ENCODE peak calls at places on chromosomes 4 and X, in ten cellular contexts. D is transverse colon, Z is K562, W is BJ, N is fibroblast of lung, J is cardiac fibroblast, P is hepatocyte, C is left ventricle myocardium inferior, X is epithelial cell of esophagus, O is breast epithelium. U is an unnamed sample.

GRCh38 chr4:1685604-1686150 is 1.6 kb upstream of the FAM53A start:
- DNase-seq in D (no peak), Z (no peak), W (no peak), N (no peak), J (no peak), P (no peak), C (no peak), X (no peak), O (no peak), U (no peak)

GRCh38 chr4:37719021-37719420 is 32.8 kb upstream of the RELL1 start:
- DNase-seq in D (no peak), Z (no peak), W (no peak), N (no peak), J (no peak), P (no peak), C (no peak), X (peak), O (no peak), U (no peak)

GRCh38 chr4:128384091-128384520 is 96.5 kb upstream of the PGRMC2 start:
- DNase-seq in D (no peak), Z (no peak), W (peak), N (peak), J (peak), P (no peak), C (no peak), X (no peak), O (no peak), U (peak)

GRCh38 chrX:56564182-56564885 is 907 bp downstream of the UBQLN2 start:
- DNase-seq in D (peak), Z (peak), W (no peak), N (peak), J (peak), P (peak), C (no peak), X (peak), O (no peak), U (peak)

GRCh38 chrX:63784902-63785692 is at the start of gene ARHGEF9:
- DNase-seq in D (peak), Z (no peak), W (no peak), N (peak), J (peak), P (peak), C (peak), X (no peak), O (no peak), U (peak)

GRCh38 chr4:4590496-4590895 is 48.6 kb upstream of the STX18 start:
- DNase-seq in D (no peak), Z (no peak), W (no peak), N (peak), J (no peak), P (no peak), C (no peak), X (peak), O (no peak), U (no peak)

GRCh38 chr4:141058739-141059507 is 74.3 kb downstream of the RNF150 start:
- DNase-seq in D (no peak), Z (no peak), W (no peak), N (peak), J (peak), P (no peak), C (no peak), X (no peak), O (no peak), U (no peak)

GRCh38 chr4:53967971-53968370 is 96.4 kb downstream of the CHIC2 start:
- DNase-seq in D (no peak), Z (no peak), W (no peak), N (no peak), J (no peak), P (no peak), C (no peak), X (peak), O (no peak), U (no peak)

GRCh38 chr4:1601533-1601835 is 82.6 kb downstream of the FAM53A start:
- DNase-seq in D (no peak), Z (no peak), W (no peak), N (no peak), J (no peak), P (no peak), C (no peak), X (no peak), O (no peak), U (no peak)

GRCh38 chrX:57177070-57177469 is 39.9 kb upstream of the SPIN2A start:
- DNase-seq in D (no peak), Z (no peak), W (no peak), N (no peak), J (no peak), P (no peak), C (no peak), X (no peak), O (no peak), U (no peak)

GRCh38 chr4:42600578-42600977 is 56.3 kb downstream of the ATP8A1 start:
- DNase-seq in D (no peak), Z (no peak), W (no peak), N (no peak), J (no peak), P (no peak), C (no peak), X (no peak), O (no peak), U (no peak)

GRCh38 chr4:5257086-5257485 is 205.8 kb downstream of the STK32B start:
- DNase-seq in D (no peak), Z (no peak), W (no peak), N (no peak), J (no peak), P (no peak), C (no peak), X (no peak), O (no peak), U (no peak)

GRCh38 chrX:104270916-104271512 is 16.3 kb upstream of the ESX1 start:
- DNase-seq in D (peak), Z (peak), W (no peak), N (peak), J (peak), P (peak), C (peak), X (peak), O (peak), U (peak)

GRCh38 chrX:74536142-74537010 is 78.0 kb downstream of the RLIM start:
- DNase-seq in D (peak), Z (peak), W (peak), N (peak), J (peak), P (peak), C (peak), X (peak), O (peak), U (peak)

GRCh38 chrX:74080165-74080564 is 223.8 kb upstream of the ZCCHC13 start:
- DNase-seq in D (no peak), Z (no peak), W (no peak), N (no peak), J (no peak), P (no peak), C (no peak), X (no peak), O (no peak), U (no peak)

GRCh38 chrX:30570505-30570904 is 7.1 kb downstream of the TASL start:
- DNase-seq in D (no peak), Z (peak), W (no peak), N (peak), J (peak), P (peak), C (no peak), X (peak), O (no peak), U (peak)

GRCh38 chr4:141652161-141652778 is 15.9 kb downstream of the IL15 start:
- DNase-seq in D (no peak), Z (no peak), W (peak), N (peak), J (peak), P (peak), C (no peak), X (no peak), O (no peak), U (peak)

GRCh38 chr4:136369073-136369472 is 1163.2 kb downstream of the PCDH18 start:
- DNase-seq in D (no peak), Z (no peak), W (no peak), N (peak), J (no peak), P (no peak), C (no peak), X (peak), O (no peak), U (no peak)

GRCh38 chr4:181860668-181861067 is 382.5 kb upstream of the TENM3 start:
- DNase-seq in D (no peak), Z (no peak), W (no peak), N (peak), J (no peak), P (no peak), C (no peak), X (no peak), O (no peak), U (no peak)

GRCh38 chr4:2059034-2059725 is at the start of gene NAT8L:
- DNase-seq in D (no peak), Z (peak), W (no peak), N (no peak), J (peak), P (peak), C (peak), X (no peak), O (no peak), U (peak)

GRCh38 chr4:149161247-149161646 is 654.4 kb downstream of the IQCM start:
- DNase-seq in D (no peak), Z (no peak), W (peak), N (peak), J (peak), P (no peak), C (no peak), X (peak), O (no peak), U (no peak)

GRCh38 chrX:276588-277171 is 4.5 kb upstream of the PLCXD1 start:
- DNase-seq in D (peak), Z (peak), W (no peak), N (peak), J (peak), P (peak), C (no peak), X (peak), O (peak), U (peak)

GRCh38 chr4:99817310-99817885 is 771 bp downstream of the DAPP1 start:
- DNase-seq in D (no peak), Z (no peak), W (no peak), N (no peak), J (no peak), P (no peak), C (no peak), X (peak), O (no peak), U (no peak)

GRCh38 chr4:136713140-136713539 is 819.2 kb downstream of the PCDH18 start:
- DNase-seq in D (no peak), Z (no peak), W (no peak), N (peak), J (peak), P (no peak), C (no peak), X (peak), O (no peak), U (peak)

GRCh38 chr4:61575796-61576195 is 375.7 kb downstream of the ADGRL3 start:
- DNase-seq in D (no peak), Z (no peak), W (no peak), N (no peak), J (no peak), P (no peak), C (no peak), X (no peak), O (no peak), U (no peak)

GRCh38 chr4:78247541-78248285 is 190.6 kb downstream of the FRAS1 start:
- DNase-seq in D (no peak), Z (no peak), W (no peak), N (no peak), J (no peak), P (no peak), C (no peak), X (peak), O (no peak), U (no peak)

GRCh38 chr4:168384437-168385141 is 66.0 kb upstream of the DDX60 start:
- DNase-seq in D (peak), Z (no peak), W (no peak), N (no peak), J (peak), P (peak), C (no peak), X (no peak), O (no peak), U (no peak)

GRCh38 chrX:108131471-108131870 is 39.9 kb downstream of the ATG4A start:
- DNase-seq in D (no peak), Z (no peak), W (no peak), N (no peak), J (peak), P (no peak), C (no peak), X (peak), O (no peak), U (peak)

GRCh38 chr4:16916719-16917337 is 18.4 kb upstream of the LDB2 start:
- DNase-seq in D (peak), Z (peak), W (no peak), N (peak), J (peak), P (peak), C (peak), X (peak), O (no peak), U (peak)

GRCh38 chr4:39636786-39637185 is 1.9 kb downstream of the SMIM14 start:
- DNase-seq in D (no peak), Z (no peak), W (no peak), N (peak), J (peak), P (no peak), C (no peak), X (no peak), O (no peak), U (no peak)
- H3K4me3 ChIP-seq in D (peak), Z (no peak), W (peak), N (peak), J (peak), P (peak), C (peak), X (peak), O (peak), U (peak)

DNA sequence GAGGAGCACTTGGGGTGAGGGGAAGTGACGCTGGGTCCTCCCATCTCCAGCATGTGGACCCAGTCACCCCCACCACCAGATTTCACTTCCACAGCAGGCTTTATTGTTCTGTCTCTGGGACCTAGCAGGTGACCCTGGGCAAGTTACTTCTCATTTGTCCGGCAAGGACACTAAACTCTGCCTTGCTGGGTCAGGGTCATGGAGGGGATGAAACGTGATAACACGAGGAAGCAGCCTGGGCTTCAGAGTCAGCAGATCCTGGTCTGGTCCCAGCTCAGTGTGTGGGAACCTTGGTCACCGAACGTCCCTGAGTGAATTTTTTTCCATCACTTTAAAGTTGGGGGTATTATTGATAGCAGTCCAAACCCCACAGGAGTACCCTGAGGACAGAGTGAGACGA is 3.9 kb downstream of the UBA1 start:
- DNase-seq in D (no peak), Z (no peak), W (no peak), N (no peak), J (no peak), P (no peak), C (no peak), X (no peak), O (no peak), U (no peak)
- TF ChIP-seq CTCF in D (no peak), Z (no peak), W (no peak), N (no peak), J (no peak), P (no peak), C (no peak), X (no peak), O (no peak), U (no peak)

GRCh38 chr4:159015862-159016261 is 87.0 kb upstream of the RAPGEF2 start:
- DNase-seq in D (no peak), Z (peak), W (no peak), N (peak), J (no peak), P (no peak), C (no peak), X (peak), O (no peak), U (no peak)
- H3K4me3 ChIP-seq in D (no peak), Z (no peak), W (no peak), N (no peak), J (no peak), P (no peak), C (no peak), X (no peak), O (no peak), U (no peak)

GRCh38 chr4:125314676-125315570 is at the start of gene FAT4:
- DNase-seq in D (peak), Z (peak), W (peak), N (peak), J (peak), P (peak), C (peak), X (peak), O (peak), U (peak)
- TF ChIP-seq CTCF in D (no peak), Z (no peak), W (peak), N (peak), J (no peak), P (peak), C (peak), X (no peak), O (no peak), U (peak)

GRCh38 chrX:48480142-48480541 is 4.1 kb downstream of the FTSJ1 start:
- DNase-seq in D (no peak), Z (no peak), W (no peak), N (no peak), J (no peak), P (no peak), C (no peak), X (no peak), O (no peak), U (no peak)
- H3K4me3 ChIP-seq in D (no peak), Z (no peak), W (no peak), N (no peak), J (no peak), P (no peak), C (no peak), X (no peak), O (no peak), U (no peak)

GRCh38 chr4:121995790-121996537 is 44.1 kb upstream of the TRPC3 start:
- DNase-seq in D (no peak), Z (no peak), W (no peak), N (no peak), J (no peak), P (no peak), C (no peak), X (no peak), O (no peak), U (no peak)

GRCh38 chr4:122000849-122001248 is 49.0 kb upstream of the TRPC3 start:
- DNase-seq in D (no peak), Z (no peak), W (no peak), N (no peak), J (no peak), P (no peak), C (no peak), X (no peak), O (no peak), U (no peak)

GRCh38 chr4:122003335-122003734 is 51.5 kb upstream of the TRPC3 start:
- DNase-seq in D (peak), Z (peak), W (no peak), N (no peak), J (peak), P (peak), C (no peak), X (peak), O (no peak), U (peak)

GRCh38 chr4:121998024-121998423 is 46.2 kb upstream of the TRPC3 start:
- DNase-seq in D (no peak), Z (no peak), W (no peak), N (no peak), J (no peak), P (no peak), C (no peak), X (peak), O (no peak), U (no peak)
- TF ChIP-seq CTCF in D (no peak), Z (peak), W (peak), N (peak), J (no peak), P (no peak), C (peak), X (peak), O (no peak), U (no peak)

GRCh38 chr4:189773909-189774308 is 166.8 kb upstream of the FRG1 start:
- DNase-seq in D (no peak), Z (no peak), W (no peak), N (no peak), J (no peak), P (peak), C (no peak), X (peak), O (no peak), U (peak)

GRCh38 chr4:189769131-189769530 is 171.5 kb upstream of the FRG1 start:
- DNase-seq in D (no peak), Z (no peak), W (no peak), N (no peak), J (no peak), P (no peak), C (no peak), X (no peak), O (no peak), U (no peak)

GRCh38 chr4:189771696-189772361 is 168.8 kb upstream of the FRG1 start:
- DNase-seq in D (no peak), Z (no peak), W (no peak), N (no peak), J (no peak), P (no peak), C (no peak), X (peak), O (no peak), U (no peak)
- H3K4me3 ChIP-seq in D (no peak), Z (no peak), W (no peak), N (no peak), J (no peak), P (no peak), C (no peak), X (no peak), O (no peak), U (no peak)

DNA sequence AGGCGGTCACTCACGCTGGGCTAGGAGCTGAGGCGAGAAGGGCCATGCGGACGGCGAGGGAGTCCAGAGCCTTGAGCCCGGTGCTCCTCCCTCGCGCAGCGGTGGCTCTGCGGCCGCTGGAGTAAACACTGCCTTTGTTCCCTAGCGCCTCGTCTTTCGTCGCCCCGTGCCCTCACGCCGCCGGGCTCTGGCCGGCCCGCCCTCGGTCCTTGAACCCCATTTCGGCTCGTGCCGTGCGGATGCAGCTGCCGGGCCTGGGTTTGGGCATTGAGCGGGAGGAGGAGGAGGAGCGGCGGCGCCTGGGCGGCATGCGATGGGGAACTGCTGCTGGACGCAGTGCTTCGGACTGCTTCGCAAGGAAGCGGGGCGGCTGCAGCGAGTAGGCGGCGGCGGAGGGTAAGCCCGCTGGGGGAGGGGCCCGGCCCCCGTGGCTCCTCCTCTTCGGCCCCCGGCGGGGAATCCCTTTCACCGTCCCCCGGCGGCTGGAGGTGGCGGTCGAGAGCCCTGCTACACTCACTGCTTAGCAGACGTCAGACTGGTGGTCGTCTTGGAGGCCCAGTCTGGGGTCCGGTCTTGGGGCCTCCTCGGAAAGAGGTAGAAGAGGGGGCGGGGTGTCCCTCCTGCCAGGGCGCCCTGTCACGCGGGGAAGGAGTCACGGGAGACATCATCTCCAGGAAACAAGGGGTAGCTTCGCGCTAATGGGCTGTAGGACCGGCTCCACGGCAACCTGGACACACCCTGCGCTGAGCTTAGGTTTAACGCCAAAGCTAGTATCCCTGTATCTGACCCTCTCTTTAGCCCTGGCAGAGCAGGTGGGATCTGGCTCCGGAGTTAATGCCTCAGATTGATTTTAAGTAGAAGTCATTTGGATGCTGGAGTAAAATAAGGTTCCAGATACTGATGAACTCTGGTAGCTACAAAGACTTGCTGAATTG is at the start of gene AP1AR:
- DNase-seq in D (peak), Z (peak), W (peak), N (peak), J (peak), P (peak), C (peak), X (peak), O (peak), U (peak)
- TF ChIP-seq CTCF in D (no peak), Z (peak), W (peak), N (peak), J (peak), P (peak), C (peak), X (peak), O (peak), U (peak)